ENCODE peak calls at places on chromosomes 1 and 21, in ten cellular contexts. C is activated T-helper 1 cell treated with Interleukin-2 at 50 U/mL for 16 hours; Y is activated CD8-positive, alpha-beta memory T cell treated with anti-CD3 and anti-CD28 coated beads for 24 hours; U is ACHN; G is anterior cingulate cortex; T is stimulated activated CD4-positive, alpha-beta T cell treated with anti-CD3 and anti-CD28 coated beads, Interleukin-4, amount 100 ng/mL, for 4 hours; E is HepG2; W is stimulated activated CD8-positive, alpha-beta memory T cell treated with anti-CD3 and anti-CD28 coated beads, Interleukin-7, amount 100 ng/mL, for 4 hours; F is activated CD4-positive, alpha-beta T cell treated with anti-CD3 and anti-CD28 coated beads, Interleukin-2, amount 50 U/mL, for 1 hour; N is heart right ventricle. Z is an unnamed sample.

GRCh38 chr1:150562384-150563339 is 13.5 kb downstream of the ADAMTSL4 start:
- DNase-seq in C (peak; percentile 44), Y (peak; percentile 83), U (peak; percentile 26), G (no peak), T (peak; percentile 52), E (no peak), W (peak; percentile 56), F (peak; percentile 61), N (no peak), Z (no peak)

GRCh38 chr1:93704063-93704462 is 22.4 kb upstream of the BCAR3 start:
- DNase-seq in C (no peak), Y (peak; percentile 51), U (no peak), G (no peak), T (no peak), E (no peak), W (no peak), F (no peak), N (no peak), Z (no peak)

GRCh38 chr1:47280142-47280541 is 33.8 kb downstream of the STIL start:
- DNase-seq in C (no peak), Y (no peak), U (no peak), G (no peak), T (no peak), E (no peak), W (no peak), F (no peak), N (no peak), Z (no peak)

GRCh38 chr1:100713636-100714035 is 5.9 kb upstream of the VCAM1 start:
- DNase-seq in C (no peak), Y (no peak), U (no peak), G (no peak), T (no peak), E (no peak), W (no peak), F (no peak), N (no peak), Z (no peak)

GRCh38 chr1:229989591-229990248 is 77.3 kb upstream of the GALNT2 start:
- DNase-seq in C (no peak), Y (no peak), U (no peak), G (no peak), T (no peak), E (peak; percentile 33), W (no peak), F (no peak), N (no peak), Z (no peak)

GRCh38 chr1:15577691-15578090 is 7.2 kb downstream of the AGMAT start:
- DNase-seq in C (no peak), Y (no peak), U (no peak), G (no peak), T (no peak), E (no peak), W (no peak), F (no peak), N (no peak), Z (no peak)

GRCh38 chr1:38815903-38816627 is 43.5 kb downstream of the RRAGC start:
- DNase-seq in C (no peak), Y (no peak), U (no peak), G (no peak), T (no peak), E (no peak), W (no peak), F (no peak), N (no peak), Z (peak; percentile 82)

GRCh38 chr1:170604065-170604464 is 59.9 kb upstream of the PRRX1 start:
- DNase-seq in C (no peak), Y (no peak), U (no peak), G (no peak), T (no peak), E (no peak), W (no peak), F (no peak), N (no peak), Z (no peak)

GRCh38 chr1:88736633-88737248 is 52.7 kb downstream of the PKN2 start:
- DNase-seq in C (no peak), Y (no peak), U (peak; percentile 52), G (no peak), T (no peak), E (peak; percentile 38), W (no peak), F (no peak), N (no peak), Z (no peak)

GRCh38 chr1:198858026-198858425 is 219.2 kb downstream of the PTPRC start:
- DNase-seq in C (no peak), Y (no peak), U (peak; percentile 31), G (no peak), T (no peak), E (no peak), W (no peak), F (no peak), N (no peak), Z (no peak)

GRCh38 chr1:208251015-208251414 is 6.8 kb upstream of the PLXNA2 start:
- DNase-seq in C (no peak), Y (no peak), U (no peak), G (no peak), T (no peak), E (no peak), W (no peak), F (no peak), N (no peak), Z (no peak)

GRCh38 chr1:3668585-3669300 is 16.4 kb downstream of the TP73 start:
- DNase-seq in C (no peak), Y (no peak), U (peak; percentile 2), G (no peak), T (no peak), E (peak; percentile 82), W (no peak), F (no peak), N (peak; percentile 81), Z (no peak)

GRCh38 chr21:44394733-44395132 is 41.3 kb downstream of the TRPM2 start:
- DNase-seq in C (no peak), Y (no peak), U (no peak), G (no peak), T (no peak), E (no peak), W (no peak), F (no peak), N (no peak), Z (no peak)

GRCh38 chr1:6410248-6410893 is 9.3 kb downstream of the HES2 start:
- DNase-seq in C (no peak), Y (no peak), U (no peak), G (no peak), T (no peak), E (peak; percentile 39), W (no peak), F (no peak), N (no peak), Z (no peak)

GRCh38 chr1:179953974-179954493 is 576 bp upstream of the CEP350 start:
- DNase-seq in C (peak; percentile 7), Y (no peak), U (no peak), G (no peak), T (peak; percentile 27), E (peak; percentile 49), W (peak; percentile 5), F (peak; percentile 24), N (no peak), Z (no peak)

GRCh38 chr1:1440941-1441888 is 5.7 kb downstream of the VWA1 start:
- DNase-seq in C (peak; percentile 38), Y (peak; percentile 87), U (peak; percentile 49), G (no peak), T (peak; percentile 66), E (peak; percentile 41), W (peak; percentile 8), F (peak; percentile 55), N (peak; percentile 72), Z (no peak)